ENCODE peak calls at places on chromosomes 16 and 17, in four cellular contexts. E, P, V and G are unnamed samples.

GRCh38 chr17:48611213-48611612 is 396 bp upstream of the HOXB7 start:
- DNase-seq in E (peak), P (no peak), V (no peak), G (no peak)

GRCh38 chr17:63698886-63699637 is 863 bp downstream of the LIMD2 start:
- DNase-seq in E (no peak), P (peak), V (no peak), G (no peak)

GRCh38 chr17:76935331-76935730 is 67.1 kb downstream of the MGAT5B start:
- DNase-seq in E (no peak), P (no peak), V (peak), G (no peak)

GRCh38 chr17:59558953-59559352 is 6.5 kb upstream of the DHX40 start:
- DNase-seq in E (peak), P (no peak), V (no peak), G (no peak)

GRCh38 chr17:76527430-76528111 is 9.9 kb downstream of the CYGB start:
- DNase-seq in E (peak), P (no peak), V (no peak), G (no peak)

GRCh38 chr17:38617967-38618760 is 12.4 kb upstream of the SRCIN1 start:
- DNase-seq in E (no peak), P (no peak), V (no peak), G (no peak)

GRCh38 chr16:19589106-19589505 is 33.6 kb downstream of the VPS35L start:
- DNase-seq in E (no peak), P (no peak), V (no peak), G (no peak)

GRCh38 chr16:12646490-12647274 is 157.0 kb downstream of the CPPED1 start:
- DNase-seq in E (peak), P (peak), V (no peak), G (no peak)

GRCh38 chr17:31490019-31490383 is 98.5 kb downstream of the RAB11FIP4 start:
- DNase-seq in E (no peak), P (no peak), V (no peak), G (no peak)

GRCh38 chr17:82970067-82970466 is 109.3 kb upstream of the METRNL start:
- DNase-seq in E (no peak), P (no peak), V (no peak), G (no peak)

GRCh38 chr16:74577882-74578366 is 29.0 kb downstream of the GLG1 start:
- DNase-seq in E (peak), P (no peak), V (no peak), G (no peak)

GRCh38 chr17:21368545-21369246 is 7.5 kb upstream of the KCNJ12 start:
- DNase-seq in E (no peak), P (no peak), V (no peak), G (no peak)